ENCODE peak calls at places on chromosomes 7 and 10, in eight cellular contexts. E is endothelial cell, B is GM20000, Q is D721Med, G is AG09319, Y is mammary epithelial cell, I is brain microvascular endothelial cell, U is choroid plexus epithelial cell. V is an unnamed sample.

GRCh38 chr10:128710795-128711183 is 584.6 kb upstream of the MKI67 start:
- DNase-seq in E (no peak), B (no peak), Q (no peak), G (no peak), Y (no peak), I (no peak), U (no peak), V (no peak)

GRCh38 chr7:74185636-74186035 is 11.5 kb downstream of the EIF4H start:
- DNase-seq in E (no peak), B (no peak), Q (no peak), G (no peak), Y (no peak), I (no peak), U (no peak), V (no peak)

GRCh38 chr7:151321341-151321740 is 20.3 kb upstream of the NUB1 start:
- DNase-seq in E (no peak), B (no peak), Q (no peak), G (no peak), Y (no peak), I (no peak), U (no peak), V (no peak)

GRCh38 chr10:128124813-128125403 is 1.3 kb downstream of the MKI67 start:
- DNase-seq in E (no peak), B (no peak), Q (no peak), G (no peak), Y (peak; percentile 5), I (no peak), U (no peak), V (no peak)

GRCh38 chr7:73701357-73701995 is 18.0 kb downstream of the STX1A start:
- DNase-seq in E (peak; percentile 73), B (peak; percentile 73), Q (no peak), G (no peak), Y (no peak), I (peak; percentile 70), U (peak; percentile 72), V (peak; percentile 51)

GRCh38 chr7:155980841-155981240 is 168.6 kb upstream of the SHH start:
- DNase-seq in E (no peak), B (no peak), Q (no peak), G (no peak), Y (no peak), I (no peak), U (no peak), V (no peak)

GRCh38 chr10:35910234-35910633 is 268.1 kb upstream of the FZD8 start:
- DNase-seq in E (no peak), B (no peak), Q (no peak), G (peak; percentile 42), Y (peak; percentile 92), I (peak; percentile 83), U (peak; percentile 76), V (no peak)

GRCh38 chr10:23917251-23917908 is 291.6 kb upstream of the KIAA1217 start:
- DNase-seq in E (no peak), B (no peak), Q (no peak), G (no peak), Y (no peak), I (no peak), U (no peak), V (no peak)

GRCh38 chr7:46034056-46034768 is 113.1 kb upstream of the IGFBP3 start:
- DNase-seq in E (no peak), B (no peak), Q (no peak), G (peak; percentile 83), Y (peak; percentile 8), I (peak; percentile 18), U (no peak), V (no peak)

GRCh38 chr7:17770710-17771375 is 169.5 kb downstream of the SNX13 start:
- DNase-seq in E (no peak), B (no peak), Q (no peak), G (no peak), Y (peak; percentile 20), I (no peak), U (no peak), V (no peak)

GRCh38 chr7:134480730-134481129 is 21.8 kb upstream of the AKR1B1 start:
- DNase-seq in E (no peak), B (no peak), Q (no peak), G (no peak), Y (peak; percentile 36), I (peak; percentile 48), U (peak; percentile 45), V (no peak)

GRCh38 chr7:116464375-116464774 is 35.2 kb upstream of the CAV2 start:
- DNase-seq in E (no peak), B (no peak), Q (no peak), G (no peak), Y (no peak), I (no peak), U (no peak), V (no peak)

GRCh38 chr7:41955475-41956243 is 252.8 kb upstream of the INHBA start:
- DNase-seq in E (peak; percentile 47), B (no peak), Q (no peak), G (peak; percentile 96), Y (peak; percentile 95), I (peak; percentile 97), U (peak; percentile 99), V (no peak)

GRCh38 chr7:55343860-55344606 is 21.1 kb upstream of the LANCL2 start:
- DNase-seq in E (no peak), B (no peak), Q (no peak), G (no peak), Y (no peak), I (no peak), U (no peak), V (no peak)

GRCh38 chr7:47091141-47091540 is 490.8 kb downstream of the TNS3 start:
- DNase-seq in E (no peak), B (no peak), Q (no peak), G (no peak), Y (no peak), I (peak; percentile 68), U (peak; percentile 79), V (no peak)

GRCh38 chr7:2651336-2651735 is 19.6 kb downstream of the TTYH3 start:
- DNase-seq in E (no peak), B (no peak), Q (peak; percentile 57), G (no peak), Y (no peak), I (no peak), U (no peak), V (peak; percentile 62)

GRCh38 chr7:134905375-134905774 is 80.9 kb upstream of the AGBL3 start:
- DNase-seq in E (no peak), B (no peak), Q (no peak), G (peak; percentile 81), Y (peak; percentile 82), I (peak; percentile 81), U (peak; percentile 95), V (no peak)

GRCh38 chr10:32190890-32191491 is 134.8 kb upstream of the KIF5B start:
- DNase-seq in E (no peak), B (peak; percentile 49), Q (no peak), G (no peak), Y (peak; percentile 27), I (no peak), U (peak; percentile 62), V (no peak)
- TF ChIP-seq CTCF in E (peak; percentile 92), B (peak; percentile 51), Q (peak; percentile 64), G (peak; percentile 59), Y (peak; percentile 65), I (peak; percentile 47), U (peak; percentile 63), V (peak; percentile 77)

DNA sequence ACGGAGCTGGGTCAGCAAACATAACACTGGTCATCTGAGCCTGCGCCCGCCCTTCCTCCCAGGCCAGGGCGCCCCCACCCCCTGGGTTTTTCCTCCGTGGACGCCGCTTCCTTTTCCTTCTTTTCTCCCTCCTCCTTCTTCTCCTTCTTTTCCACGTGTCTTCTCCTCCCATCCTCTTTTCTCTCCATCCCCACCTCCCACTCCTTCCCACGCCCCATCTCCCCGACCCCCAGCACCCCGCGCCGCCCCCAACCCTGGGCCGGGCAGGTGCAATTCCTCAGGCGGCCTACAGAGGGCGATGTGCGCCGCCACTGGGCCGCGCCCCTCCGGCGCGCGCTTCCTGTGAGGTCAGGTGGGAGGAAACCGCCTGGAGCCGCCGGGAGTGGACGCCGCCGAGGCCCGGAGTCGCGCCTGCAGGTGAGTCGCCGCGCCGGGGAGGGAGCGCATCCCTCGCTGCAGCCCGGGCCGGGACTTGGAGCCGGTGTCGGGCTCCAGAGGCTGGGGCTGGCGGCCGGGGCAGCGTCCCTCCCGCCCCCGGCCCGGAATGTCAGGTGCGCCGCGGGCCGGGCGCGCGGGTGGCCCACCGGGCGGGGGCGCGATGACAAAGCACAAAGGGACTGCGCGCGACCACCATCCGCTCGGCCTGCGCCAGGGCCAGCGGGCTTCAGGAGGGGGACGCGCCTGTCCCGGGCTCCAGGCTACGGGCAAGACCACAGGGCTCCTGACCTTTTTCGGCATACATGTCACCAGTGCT is at the start of gene FAM241B:
- DNase-seq in E (peak; percentile 71), B (peak; percentile 88), Q (peak; percentile 95), G (no peak), Y (peak; percentile 69), I (no peak), U (peak; percentile 34), V (peak; percentile 81)
- TF ChIP-seq CTCF in E (peak; percentile 100), B (peak; percentile 55), Q (peak; percentile 48), G (peak; percentile 65), Y (peak; percentile 43), I (peak; percentile 74), U (peak; percentile 68), V (peak; percentile 100)

DNA sequence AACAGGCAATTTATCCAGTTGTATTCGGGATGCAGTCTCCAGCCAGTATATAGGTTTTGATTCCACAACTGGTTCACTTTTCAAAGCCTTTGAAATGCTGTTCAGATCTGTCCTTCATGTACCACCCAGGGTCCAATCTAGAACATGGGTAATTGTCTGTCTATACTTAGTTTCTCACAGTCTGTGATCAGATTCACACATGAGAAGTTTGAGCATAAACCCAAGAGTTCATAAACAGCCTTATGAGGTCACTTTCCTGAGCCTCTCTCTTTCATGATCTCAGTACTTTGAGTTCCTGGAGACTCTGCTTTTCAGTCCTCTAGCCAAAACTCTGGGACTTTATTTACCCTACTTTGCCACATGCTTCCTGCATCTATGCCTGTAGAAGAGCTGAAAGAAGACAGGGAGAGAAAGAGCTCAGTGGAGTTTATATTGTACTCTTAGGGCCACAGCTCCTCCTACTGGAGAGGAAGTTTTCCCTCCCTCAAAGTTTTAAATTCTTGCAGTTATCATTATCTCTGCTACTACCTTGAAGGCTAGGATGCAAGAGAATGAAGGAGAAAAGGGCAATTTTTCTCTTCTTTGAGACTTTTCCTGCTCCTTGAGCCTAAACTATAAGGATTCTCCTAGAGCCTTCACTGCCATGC is 172.0 kb downstream of the ZEB1 start:
- DNase-seq in E (peak; percentile 22), B (no peak), Q (no peak), G (peak; percentile 7), Y (peak; percentile 29), I (peak; percentile 53), U (peak; percentile 85), V (peak; percentile 37)
- TF ChIP-seq CTCF in E (peak; percentile 48), B (peak; percentile 22), Q (peak; percentile 24), G (peak; percentile 44), Y (peak; percentile 72), I (peak; percentile 70), U (peak; percentile 81), V (peak; percentile 62)

DNA sequence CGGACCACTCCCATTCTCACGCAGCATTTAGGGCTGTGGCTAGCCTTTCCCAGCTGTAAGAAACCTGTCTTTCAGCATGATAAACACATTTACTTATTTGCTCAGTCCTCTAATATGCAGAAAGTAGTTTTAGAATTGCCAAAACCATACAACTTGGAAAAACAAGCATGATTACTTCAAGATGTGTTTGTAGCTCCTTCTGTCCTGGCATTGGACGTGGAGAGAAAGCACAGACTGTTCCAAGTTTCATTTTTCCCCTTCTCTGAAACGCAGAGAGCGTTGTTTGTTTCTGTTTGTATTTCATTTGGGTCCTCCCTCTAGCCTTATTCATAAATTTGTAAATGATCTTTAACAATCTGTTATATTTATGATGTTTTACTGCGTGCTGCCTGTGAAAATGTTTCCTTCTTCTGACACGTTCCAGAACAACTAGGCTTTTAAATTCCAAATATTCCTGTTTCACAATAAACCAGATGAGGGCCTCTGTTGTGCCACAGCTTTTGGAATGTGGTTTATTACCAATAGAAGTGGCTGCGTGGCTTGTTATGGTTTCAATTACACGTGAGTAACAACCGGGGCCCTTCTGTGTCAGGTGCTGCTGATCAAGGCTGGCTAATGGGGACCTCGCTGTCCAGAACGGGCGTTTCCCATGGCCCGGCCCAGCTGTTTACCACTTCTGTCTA is 26.1 kb downstream of the MNX1 start:
- DNase-seq in E (no peak), B (no peak), Q (no peak), G (peak; percentile 74), Y (no peak), I (no peak), U (peak; percentile 58), V (no peak)
- TF ChIP-seq CTCF in E (no peak), B (no peak), Q (no peak), G (no peak), Y (no peak), I (no peak), U (no peak), V (no peak)